ENCODE peak calls at places on chromosomes 2 and 18, in four cellular contexts. L, H, N and G are unnamed samples.

GRCh38 chr2:101574622-101575021 is 99.7 kb upstream of the RFX8 start:
- DNase-seq in N (no peak), L (no peak), H (no peak), G (peak; percentile 36)

GRCh38 chr2:8977758-8978157 is 25.7 kb downstream of the MBOAT2 start:
- DNase-seq in L (no peak), N (no peak), H (no peak), G (no peak)

GRCh38 chr2:172965433-172965832 is 110.2 kb upstream of the MAP3K20 start:
- DNase-seq in L (no peak), N (no peak), H (no peak), G (no peak)

GRCh38 chr2:135167273-135167672 is 115.2 kb downstream of the RAB3GAP1 start:
- DNase-seq in L (no peak), N (no peak), H (no peak), G (no peak)

GRCh38 chr18:69239849-69240248 is 160.8 kb upstream of the DOK6 start:
- DNase-seq in H (no peak), N (no peak), L (no peak), G (no peak)

GRCh38 chr2:6806605-6807004 is 59.1 kb downstream of the CMPK2 start:
- DNase-seq in H (no peak), L (no peak), N (no peak), G (no peak)

GRCh38 chr2:217628061-217628460 is 374.7 kb downstream of the TNS1 start:
- DNase-seq in L (no peak), H (no peak), N (no peak), G (no peak)

GRCh38 chr2:239836021-239836765 is 188.9 kb downstream of the NDUFA10 start:
- DNase-seq in L (no peak), H (no peak), N (no peak), G (no peak)

GRCh38 chr18:8462651-8463185 is 146.5 kb upstream of the RAB12 start:
- DNase-seq in L (no peak), N (no peak), H (no peak), G (no peak)
- TF ChIP-seq CTCF in L (no peak), N (no peak), H (no peak), G (no peak)

GRCh38 chr2:177284531-177284930 is 20.0 kb upstream of the NFE2L2 start:
- DNase-seq in N (no peak), H (no peak), L (no peak), G (no peak)
- TF ChIP-seq CTCF in N (no peak), H (no peak), L (no peak), G (no peak)

DNA sequence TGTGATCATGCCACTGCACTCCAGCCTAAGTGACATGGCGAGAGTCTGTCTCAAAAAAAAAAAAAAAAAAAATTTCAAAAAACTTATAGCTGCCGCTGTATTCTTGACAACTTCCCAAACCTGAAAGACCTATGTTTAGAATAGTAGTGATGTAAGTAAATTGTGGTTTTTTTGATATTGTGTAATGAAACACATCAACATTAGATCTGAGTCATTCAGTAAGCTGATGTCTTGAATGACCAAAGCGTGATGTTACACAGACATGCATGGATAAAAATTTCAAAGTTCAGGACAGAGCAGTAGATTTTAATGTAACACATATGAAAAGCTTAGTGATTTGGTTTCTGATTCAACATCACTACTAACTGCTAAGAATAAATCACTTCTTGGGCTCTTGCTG is 69.3 kb upstream of the MEX3C start:
- DNase-seq in N (peak; percentile 50), L (no peak), H (no peak), G (peak; percentile 80)
- TF ChIP-seq CTCF in N (no peak), L (no peak), H (no peak), G (no peak)

DNA sequence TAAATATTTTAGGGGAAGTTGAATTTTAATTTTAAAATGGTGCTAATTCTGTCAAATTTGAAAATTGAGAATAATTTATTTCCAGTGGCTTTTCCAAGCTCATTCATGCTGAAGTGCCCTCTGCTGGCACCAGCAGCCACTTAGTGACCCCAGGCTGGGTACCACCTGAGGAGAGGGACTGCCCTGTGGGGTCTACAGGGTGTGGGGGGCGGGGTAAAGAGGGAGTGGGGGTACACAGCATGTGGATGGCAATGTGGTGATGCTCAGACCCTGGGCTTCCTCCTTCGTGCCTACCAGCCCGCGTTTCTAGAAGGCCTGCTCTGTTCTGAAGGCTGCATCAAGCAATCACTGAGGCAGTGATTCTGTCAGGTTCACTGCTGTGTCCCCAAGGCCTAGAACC is 45.1 kb upstream of the SCLY start:
- DNase-seq in L (no peak), H (no peak), N (no peak), G (no peak)
- TF ChIP-seq CTCF in L (peak; percentile 48), H (no peak), N (peak; percentile 29), G (no peak)